ENCODE peak calls at places on chromosomes 5 and 9, in seven cellular contexts. E, D, O, X, U, S and G are unnamed samples.

GRCh38 chr5:138180183-138180782 is 1.4 kb downstream of the KIF20A start:
- DNase-seq in S (no peak), D (no peak), E (peak), O (no peak), X (peak), U (peak), G (no peak)

GRCh38 chr5:157447246-157447645 is 12.8 kb upstream of the NIPAL4 start:
- DNase-seq in E (peak), S (no peak), O (no peak), U (no peak), X (no peak), D (peak), G (no peak)

GRCh38 chr9:124505901-124506346 is 1.3 kb downstream of the NR5A1 start:
- DNase-seq in E (peak), O (no peak), D (no peak), X (no peak), S (no peak), U (no peak), G (no peak)

GRCh38 chr9:31119882-31120481 is 1264.5 kb upstream of the ACO1 start:
- DNase-seq in S (no peak), D (no peak), E (peak), O (no peak), U (peak), X (no peak), G (no peak)

GRCh38 chr9:35790385-35791291 is 753 bp upstream of the NPR2 start:
- DNase-seq in X (peak), S (peak), D (peak), O (peak), E (peak), U (peak), G (peak)

GRCh38 chr9:32161720-32162119 is 222.7 kb upstream of the ACO1 start:
- DNase-seq in D (no peak), S (no peak), U (no peak), X (no peak), O (no peak), E (no peak), G (no peak)

GRCh38 chr5:124410539-124410938 is 335.9 kb downstream of the ZNF608 start:
- DNase-seq in U (no peak), E (no peak), S (no peak), X (no peak), D (no peak), O (no peak), G (no peak)

GRCh38 chr9:72022846-72023245 is 37.6 kb downstream of the C9orf57 start:
- DNase-seq in U (peak), X (peak), S (no peak), O (no peak), E (no peak), D (no peak), G (no peak)

GRCh38 chr5:175803736-175804480 is 67.5 kb upstream of the CPLX2 start:
- DNase-seq in U (no peak), X (no peak), D (no peak), E (no peak), S (no peak), O (no peak), G (no peak)

GRCh38 chr9:112719292-112719691 is 1.4 kb upstream of the INIP start:
- DNase-seq in S (no peak), O (no peak), U (peak), D (no peak), X (no peak), E (no peak), G (no peak)

GRCh38 chr5:55694152-55694830 is 17.8 kb downstream of the SLC38A9 start:
- DNase-seq in E (peak), U (peak), O (no peak), S (no peak), X (no peak), D (no peak), G (no peak)

GRCh38 chr9:95434116-95435073 is 82.4 kb downstream of the PTCH1 start:
- DNase-seq in O (no peak), S (no peak), X (no peak), D (no peak), U (no peak), E (peak), G (no peak)

GRCh38 chr5:84181093-84181492 is 203.6 kb downstream of the EDIL3 start:
- DNase-seq in O (no peak), X (peak), S (no peak), D (no peak), U (no peak), E (no peak), G (no peak)

GRCh38 chr9:114384836-114385411 is 2.9 kb downstream of the AKNA start:
- DNase-seq in U (no peak), E (no peak), D (no peak), O (no peak), X (no peak), S (no peak), G (no peak)

GRCh38 chr9:114386886-114387677 is 700 bp downstream of the AKNA start:
- DNase-seq in S (peak), U (no peak), X (no peak), E (no peak), D (no peak), O (no peak), G (peak)

GRCh38 chr9:114387678-114388431 is at the start of gene AKNA:
- DNase-seq in X (no peak), E (peak), D (peak), O (peak), U (peak), S (peak), G (peak)

GRCh38 chr9:114385412-114386181 is 2.2 kb downstream of the AKNA start:
- DNase-seq in X (peak), E (no peak), U (peak), S (peak), O (peak), D (peak), G (peak)

DNA sequence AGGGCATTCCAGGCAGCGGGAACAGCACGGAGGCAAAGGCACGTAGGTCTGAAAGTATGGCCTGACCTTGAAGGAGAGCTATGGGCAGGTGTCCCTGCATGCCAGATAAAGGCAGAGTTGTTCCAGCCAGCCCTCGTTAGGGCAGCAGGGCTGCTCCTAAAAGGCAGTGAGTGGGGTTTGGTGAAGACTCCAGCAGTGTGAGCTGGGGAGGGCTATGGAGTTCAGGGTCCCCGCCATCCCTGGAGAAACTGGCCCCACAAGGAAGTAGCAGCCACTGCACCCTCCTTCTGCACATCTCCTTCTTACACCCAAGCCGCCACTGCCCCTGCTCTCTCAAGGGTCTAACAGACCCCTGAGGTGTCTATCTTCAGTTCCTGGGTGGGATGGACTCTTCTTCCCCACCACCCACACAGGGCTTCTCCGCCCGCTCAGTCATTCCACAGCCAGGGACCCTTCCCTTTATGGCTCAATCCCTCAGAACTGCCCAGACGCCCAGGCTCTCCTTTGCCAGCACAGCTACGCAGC is 1.4 kb downstream of the AKNA start:
- DNase-seq in O (no peak), S (no peak), U (no peak), X (no peak), D (no peak), E (no peak), G (no peak)
- H3K4me3 ChIP-seq in O (peak), S (peak), U (peak), X (peak), D (peak), E (no peak), G (peak)

DNA sequence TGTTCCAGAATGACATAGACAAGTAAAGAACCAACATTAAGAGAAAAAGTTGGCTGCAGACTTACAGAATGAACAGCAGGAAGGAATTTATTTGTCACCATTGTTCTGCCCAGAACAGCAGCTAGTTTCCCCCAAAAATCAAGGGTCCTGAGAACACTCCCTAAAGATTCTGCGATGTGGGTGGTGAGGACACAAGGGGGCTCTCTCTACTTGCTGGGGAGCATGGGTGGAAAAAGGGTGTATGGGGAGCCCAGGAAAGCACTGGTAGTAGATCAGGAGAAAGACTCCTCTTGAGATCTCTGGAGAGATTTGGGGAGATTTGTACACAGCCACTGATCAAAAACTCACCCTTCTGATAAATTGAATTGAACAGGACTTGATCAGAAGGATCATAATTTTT is 316.5 kb downstream of the KCTD16 start:
- DNase-seq in O (no peak), S (no peak), U (no peak), E (peak), D (no peak), X (no peak), G (no peak)
- TF ChIP-seq CTCF in O (no peak), S (no peak), U (no peak), E (peak), D (no peak), X (no peak), G (no peak)

GRCh38 chr5:116739648-116740047 is 165.0 kb upstream of the SEMA6A start:
- DNase-seq in X (no peak), D (no peak), U (no peak), O (no peak), E (no peak), S (no peak), G (no peak)
- H3K4me3 ChIP-seq in X (no peak), D (peak), U (no peak), O (no peak), E (no peak), S (peak), G (no peak)

DNA sequence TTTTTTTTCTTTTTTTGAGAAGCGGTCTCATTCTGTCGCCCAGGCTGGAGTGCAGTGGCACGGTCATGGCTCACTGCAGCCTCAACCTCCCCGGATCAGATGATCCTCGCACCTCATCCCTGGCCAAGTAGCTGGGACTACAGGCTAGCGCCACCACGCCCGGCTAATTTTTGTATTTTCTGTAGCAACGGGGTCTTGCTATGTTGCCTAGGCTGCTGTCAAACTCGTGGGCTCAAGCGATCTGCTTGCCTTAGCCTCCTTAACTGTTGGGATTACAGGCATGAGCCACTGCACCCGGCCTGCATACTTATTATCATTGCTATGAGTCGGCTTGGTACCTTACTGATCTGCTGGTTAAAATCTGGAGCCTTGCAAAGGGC is 790 bp upstream of the IARS1 start:
- DNase-seq in S (no peak), U (no peak), D (no peak), O (no peak), E (peak), X (no peak), G (no peak)
- TF ChIP-seq CTCF in S (no peak), U (no peak), D (no peak), O (no peak), E (no peak), X (no peak), G (no peak)

DNA sequence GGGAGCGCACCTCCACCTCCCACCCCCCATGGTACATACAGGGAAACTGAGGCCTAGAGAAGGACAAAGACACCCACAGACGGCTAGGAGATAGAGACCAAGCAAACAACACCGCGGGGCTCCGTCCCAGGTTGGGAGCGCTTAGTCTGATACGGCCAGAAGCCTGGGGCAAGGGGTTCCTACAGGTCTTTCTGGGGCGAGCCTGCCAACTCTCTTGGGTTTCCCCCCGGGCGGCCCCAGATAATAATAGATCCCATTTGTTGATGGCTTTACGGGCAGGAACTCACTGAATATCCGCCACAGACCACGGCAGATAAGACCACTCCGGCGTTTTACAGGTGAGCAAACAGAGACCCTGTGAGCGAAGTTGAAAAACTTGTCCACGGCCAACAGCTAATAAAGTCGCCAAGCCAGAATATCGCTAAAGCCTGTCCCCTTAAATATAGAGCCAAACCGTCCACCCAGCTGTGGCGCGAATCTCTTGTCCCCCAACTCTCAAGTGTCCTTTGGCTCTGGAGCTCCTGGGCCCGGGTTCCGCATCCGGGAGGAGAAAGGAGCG is 5.1 kb upstream of the EBF1 start:
- DNase-seq in X (no peak), S (no peak), E (peak), U (no peak), O (no peak), D (no peak), G (no peak)
- H3K4me3 ChIP-seq in X (no peak), S (no peak), E (peak), U (no peak), O (peak), D (no peak), G (no peak)

GRCh38 chr5:147673276-147673675 is 109.3 kb downstream of the JAKMIP2 start:
- DNase-seq in X (no peak), E (no peak), S (no peak), D (no peak), U (no peak), O (no peak), G (no peak)

GRCh38 chr5:147669113-147669869 is 113.2 kb downstream of the JAKMIP2 start:
- DNase-seq in O (no peak), D (no peak), E (no peak), S (no peak), U (no peak), X (no peak), G (no peak)

GRCh38 chr5:147671365-147671764 is 111.2 kb downstream of the JAKMIP2 start:
- DNase-seq in D (no peak), S (no peak), X (no peak), U (no peak), E (no peak), O (no peak), G (no peak)

GRCh38 chr5:147670815-147671214 is 111.7 kb downstream of the JAKMIP2 start:
- DNase-seq in E (no peak), S (no peak), D (no peak), U (no peak), O (no peak), X (no peak), G (no peak)

DNA sequence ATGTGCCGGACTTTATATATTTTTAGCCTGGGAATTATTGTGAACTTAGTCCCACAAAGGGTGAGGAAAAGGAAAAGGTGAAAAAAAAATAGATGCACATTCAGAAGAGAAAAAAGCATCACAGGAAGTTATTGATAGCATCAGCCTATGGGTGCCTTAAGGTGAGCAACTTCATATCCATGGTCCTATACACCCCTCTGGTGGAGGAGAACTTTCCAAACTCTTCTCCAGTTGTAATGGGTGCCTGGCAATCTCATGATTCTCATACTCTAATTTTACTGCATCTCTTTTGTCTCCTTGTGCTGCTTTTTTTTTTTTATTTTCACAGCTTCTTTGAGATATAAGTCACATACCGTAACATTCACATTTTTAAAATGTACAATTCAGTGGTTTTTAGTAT is 107.4 kb downstream of the JAKMIP2 start:
- DNase-seq in E (no peak), X (no peak), S (no peak), D (no peak), U (no peak), O (no peak), G (no peak)
- TF ChIP-seq CTCF in E (peak), X (no peak), S (no peak), D (no peak), U (no peak), O (no peak), G (no peak)